ENCODE peak calls at places on chromosomes 11 and 22, in five cellular contexts. One of them, this sample, is unnamed.

GRCh38 chr11:64854534-64855502 is 10.4 kb upstream of the CDC42BPG start:
- DNase-seq in upper lobe of right lung: peak; percentile 89
- DNase-seq in SK-N-SH: no peak
- DNase-seq in HCT116: peak; percentile 91
- DNase-seq in body of pancreas: peak; percentile 79
- DNase-seq in this sample: peak; percentile 84

GRCh38 chr22:44621401-44622146 is 80.4 kb upstream of the PRR5 start:
- DNase-seq in upper lobe of right lung: no peak
- DNase-seq in SK-N-SH: peak; percentile 34
- DNase-seq in HCT116: no peak
- DNase-seq in body of pancreas: no peak
- DNase-seq in this sample: no peak

GRCh38 chr22:49366437-49366836 is 461.2 kb downstream of the BRD1 start:
- DNase-seq in upper lobe of right lung: peak; percentile 40
- DNase-seq in SK-N-SH: no peak
- DNase-seq in HCT116: no peak
- DNase-seq in body of pancreas: no peak
- DNase-seq in this sample: no peak

GRCh38 chr22:31039393-31039792 is 41.7 kb upstream of the SMTN start:
- DNase-seq in upper lobe of right lung: no peak
- DNase-seq in SK-N-SH: no peak
- DNase-seq in HCT116: no peak
- DNase-seq in body of pancreas: peak; percentile 22
- DNase-seq in this sample: peak; percentile 69

GRCh38 chr11:77569671-77570070 is 20.1 kb upstream of the AQP11 start:
- DNase-seq in upper lobe of right lung: no peak
- DNase-seq in SK-N-SH: no peak
- DNase-seq in HCT116: no peak
- DNase-seq in body of pancreas: no peak
- DNase-seq in this sample: no peak

GRCh38 chr11:83025267-83025704 is 46.4 kb downstream of the RAB30 start:
- DNase-seq in upper lobe of right lung: no peak
- DNase-seq in SK-N-SH: no peak
- DNase-seq in HCT116: no peak
- DNase-seq in body of pancreas: no peak
- DNase-seq in this sample: no peak

GRCh38 chr11:75734491-75735180 is 17.0 kb downstream of the MOGAT2 start:
- DNase-seq in upper lobe of right lung: no peak
- DNase-seq in SK-N-SH: no peak
- DNase-seq in HCT116: no peak
- DNase-seq in body of pancreas: no peak
- DNase-seq in this sample: no peak

GRCh38 chr22:48488611-48489456 is 1338.8 kb downstream of the BRD1 start:
- DNase-seq in upper lobe of right lung: peak; percentile 65
- DNase-seq in SK-N-SH: peak; percentile 54
- DNase-seq in HCT116: no peak
- DNase-seq in body of pancreas: no peak
- DNase-seq in this sample: no peak

GRCh38 chr22:48707749-48708557 is 1119.7 kb downstream of the BRD1 start:
- DNase-seq in upper lobe of right lung: peak; percentile 55
- DNase-seq in SK-N-SH: no peak
- DNase-seq in HCT116: no peak
- DNase-seq in body of pancreas: no peak
- DNase-seq in this sample: no peak

GRCh38 chr11:102757823-102758549 is 22.4 kb downstream of the MMP10 start:
- DNase-seq in upper lobe of right lung: no peak
- DNase-seq in SK-N-SH: no peak
- DNase-seq in HCT116: no peak
- DNase-seq in body of pancreas: peak; percentile 5
- DNase-seq in this sample: no peak

GRCh38 chr11:44680982-44681597 is 45.7 kb upstream of the TSPAN18 start:
- DNase-seq in upper lobe of right lung: no peak
- DNase-seq in SK-N-SH: no peak
- DNase-seq in HCT116: no peak
- DNase-seq in body of pancreas: no peak
- DNase-seq in this sample: no peak

GRCh38 chr11:66721939-66722338 is 7.1 kb downstream of the SPTBN2 start:
- DNase-seq in upper lobe of right lung: peak; percentile 22
- DNase-seq in SK-N-SH: no peak
- DNase-seq in HCT116: no peak
- DNase-seq in body of pancreas: no peak
- DNase-seq in this sample: no peak

GRCh38 chr22:46500201-46500600 is 37.2 kb downstream of the CELSR1 start:
- DNase-seq in upper lobe of right lung: no peak
- DNase-seq in SK-N-SH: no peak
- DNase-seq in HCT116: no peak
- DNase-seq in body of pancreas: no peak
- DNase-seq in this sample: no peak

GRCh38 chr11:43944761-43945311 is 2.4 kb downstream of the C11orf96 start:
- DNase-seq in upper lobe of right lung: peak; percentile 92
- DNase-seq in SK-N-SH: peak; percentile 72
- DNase-seq in HCT116: no peak
- DNase-seq in body of pancreas: peak; percentile 53
- DNase-seq in this sample: no peak

GRCh38 chr11:17952487-17952886 is 60.4 kb downstream of the SERGEF start:
- DNase-seq in upper lobe of right lung: no peak
- DNase-seq in SK-N-SH: no peak
- DNase-seq in HCT116: no peak
- DNase-seq in body of pancreas: no peak
- DNase-seq in this sample: no peak

GRCh38 chr11:34523053-34523452 is 9.5 kb upstream of the ELF5 start:
- DNase-seq in upper lobe of right lung: no peak
- DNase-seq in SK-N-SH: peak; percentile 70
- DNase-seq in HCT116: no peak
- DNase-seq in body of pancreas: no peak
- DNase-seq in this sample: no peak

GRCh38 chr11:34525098-34525497 is 11.5 kb upstream of the ELF5 start:
- DNase-seq in upper lobe of right lung: no peak
- DNase-seq in SK-N-SH: no peak
- DNase-seq in HCT116: no peak
- DNase-seq in body of pancreas: no peak
- DNase-seq in this sample: no peak

GRCh38 chr11:34528072-34528471 is 14.5 kb upstream of the ELF5 start:
- DNase-seq in upper lobe of right lung: no peak
- DNase-seq in SK-N-SH: no peak
- DNase-seq in HCT116: no peak
- DNase-seq in body of pancreas: no peak
- DNase-seq in this sample: no peak

GRCh38 chr11:34524696-34525095 is 11.1 kb upstream of the ELF5 start:
- DNase-seq in upper lobe of right lung: no peak
- DNase-seq in SK-N-SH: no peak
- DNase-seq in HCT116: no peak
- DNase-seq in body of pancreas: no peak
- DNase-seq in this sample: no peak

DNA sequence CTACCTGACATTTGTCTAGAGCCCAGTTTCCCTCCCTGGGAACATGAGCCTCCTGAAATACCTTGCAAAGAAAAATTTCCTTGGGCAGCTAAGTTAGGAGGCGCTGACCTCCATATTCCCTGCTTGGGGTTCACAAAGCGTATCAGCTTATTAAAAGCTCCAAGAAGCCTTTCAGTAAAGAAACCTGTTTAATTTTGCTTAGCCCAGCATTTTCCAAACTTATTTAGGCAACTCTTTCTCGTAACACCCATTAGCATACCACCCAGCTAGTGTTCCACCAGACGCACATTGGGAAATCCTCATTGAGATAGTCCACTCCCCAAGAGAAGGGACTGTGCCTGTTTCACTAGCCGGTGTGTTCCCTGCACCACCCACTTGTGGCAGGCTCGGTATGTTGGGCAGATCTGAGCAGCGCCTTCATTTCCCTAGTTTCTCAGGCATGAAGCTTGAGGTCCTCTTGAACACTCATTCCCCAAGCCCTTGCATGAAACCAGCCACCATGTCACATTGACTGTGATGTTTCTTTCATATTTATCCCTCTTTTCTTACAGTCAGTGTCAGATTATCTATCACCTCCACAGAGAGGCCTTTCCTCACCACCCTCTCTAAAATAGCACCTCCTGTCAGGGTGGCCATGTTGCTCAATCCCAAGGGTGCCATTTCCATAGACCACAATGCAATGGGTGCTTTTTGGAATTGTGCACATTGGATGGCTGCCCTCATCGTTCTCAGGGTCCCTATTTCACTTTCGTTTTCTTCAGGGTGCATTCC is 12.5 kb upstream of the ELF5 start:
- DNase-seq in upper lobe of right lung: no peak
- DNase-seq in SK-N-SH: no peak
- DNase-seq in HCT116: no peak
- DNase-seq in body of pancreas: no peak
- DNase-seq in this sample: no peak
- H3K4me3 ChIP-seq in upper lobe of right lung: no peak overlapping the region
- H3K4me3 ChIP-seq in SK-N-SH: no peak overlapping the region
- H3K4me3 ChIP-seq in HCT116: no peak overlapping the region
- H3K4me3 ChIP-seq in body of pancreas: no peak overlapping the region
- H3K4me3 ChIP-seq in this sample: no peak overlapping the region

GRCh38 chr11:72418834-72419560 is 15.3 kb downstream of the CLPB start:
- DNase-seq in upper lobe of right lung: no peak
- DNase-seq in SK-N-SH: no peak
- DNase-seq in HCT116: no peak
- DNase-seq in body of pancreas: no peak
- DNase-seq in this sample: no peak
- TF ChIP-seq CTCF in upper lobe of right lung: no peak
- TF ChIP-seq CTCF in SK-N-SH: peak; percentile 16
- TF ChIP-seq CTCF in HCT116: no peak
- TF ChIP-seq CTCF in body of pancreas: no peak
- TF ChIP-seq CTCF in this sample: no peak

GRCh38 chr22:32801001-32801435 is 487 bp upstream of the TIMP3 start:
- DNase-seq in upper lobe of right lung: no peak
- DNase-seq in SK-N-SH: no peak
- DNase-seq in HCT116: no peak
- DNase-seq in body of pancreas: no peak
- DNase-seq in this sample: no peak
- H3K4me3 ChIP-seq in upper lobe of right lung: peak overlapping the region; percentile 73
- H3K4me3 ChIP-seq in SK-N-SH: peak overlapping the region; percentile 71
- H3K4me3 ChIP-seq in HCT116: no peak overlapping the region
- H3K4me3 ChIP-seq in body of pancreas: no peak overlapping the region
- H3K4me3 ChIP-seq in this sample: peak overlapping the region; percentile 95

GRCh38 chr22:36773935-36774334 is 2.0 kb downstream of the IFT27 start:
- DNase-seq in upper lobe of right lung: no peak
- DNase-seq in SK-N-SH: peak; percentile 43
- DNase-seq in HCT116: no peak
- DNase-seq in body of pancreas: peak; percentile 43
- DNase-seq in this sample: no peak
- TF ChIP-seq CTCF in upper lobe of right lung: peak; percentile 44
- TF ChIP-seq CTCF in SK-N-SH: peak; percentile 67
- TF ChIP-seq CTCF in HCT116: peak; percentile 63
- TF ChIP-seq CTCF in body of pancreas: peak; percentile 53
- TF ChIP-seq CTCF in this sample: peak; percentile 44